ENCODE peak calls at places on chromosomes 13 and 19, in five cellular contexts. O is SK-N-SH, M is tibial artery, P is psoas muscle, E is thoracic aorta. J is an unnamed sample. For H3K4me1, the result is how much of the 10 kb centered on the place peaks cover.

GRCh38 chr13:51534075-51534817 is 50.0 kb upstream of the WDFY2 start:
- DNase-seq in P (peak), E (no peak), M (no peak), O (no peak), J (peak)

GRCh38 chr13:67076378-67076777 is 153.8 kb downstream of the PCDH9 start:
- DNase-seq in O (no peak), E (no peak), P (no peak), M (no peak), J (no peak)

GRCh38 chr13:51524846-51525566 is 59.3 kb upstream of the WDFY2 start:
- DNase-seq in E (no peak), M (no peak), P (no peak), O (no peak), J (no peak)

GRCh38 chr19:49657493-49658138 is 8.0 kb downstream of the IRF3 start:
- DNase-seq in O (no peak), M (no peak), P (no peak), E (no peak), J (no peak)

GRCh38 chr13:46378411-46378810 is 8.6 kb downstream of the RUBCNL start:
- DNase-seq in O (no peak), E (no peak), P (no peak), M (no peak), J (no peak)

GRCh38 chr19:19656451-19657396 is 6.8 kb downstream of the ATP13A1 start:
- DNase-seq in P (no peak), E (no peak), O (peak), M (no peak), J (no peak)

GRCh38 chr13:20428666-20429644 is 96.7 kb downstream of the CRYL1 start:
- DNase-seq in E (no peak), P (no peak), O (no peak), M (no peak), J (peak)

GRCh38 chr13:79491715-79492114 is 10.8 kb downstream of the NDFIP2 start:
- DNase-seq in O (no peak), E (no peak), P (no peak), M (no peak), J (peak)

GRCh38 chr13:72500851-72501250 is 226.6 kb downstream of the MZT1 start:
- DNase-seq in P (no peak), E (no peak), M (no peak), O (no peak), J (peak)

GRCh38 chr13:25882732-25883357 is 169.0 kb downstream of the SHISA2 start:
- DNase-seq in O (peak), P (no peak), E (no peak), M (no peak), J (no peak)

GRCh38 chr13:100392709-100393630 is 195.6 kb downstream of the GGACT start:
- DNase-seq in E (peak), M (peak), O (no peak), P (peak), J (peak)

GRCh38 chr13:68048802-68049359 is 818.7 kb upstream of the PCDH9 start:
- DNase-seq in P (no peak), O (no peak), M (no peak), E (no peak), J (no peak)

GRCh38 chr13:50891206-50891605 is 18.4 kb upstream of the RNASEH2B start:
- DNase-seq in P (no peak), E (no peak), O (no peak), M (no peak), J (no peak)

GRCh38 chr19:48530770-48531169 is 19.1 kb upstream of the LMTK3 start:
- DNase-seq in O (no peak), E (no peak), M (no peak), P (no peak), J (no peak)

GRCh38 chr19:33904681-33905080 is 108.0 kb downstream of the KCTD15 start:
- DNase-seq in O (peak), M (no peak), P (peak), E (no peak), J (peak)

GRCh38 chr13:112065867-112066623 is 904 bp upstream of the SOX1 start:
- DNase-seq in P (no peak), M (no peak), O (no peak), E (no peak), J (no peak)

GRCh38 chr19:38070573-38070972 is 153.4 kb downstream of the DPF1 start:
- DNase-seq in E (no peak), O (no peak), M (no peak), P (no peak), J (peak)

GRCh38 chr13:49220035-49220855 is at the start of gene MLNR:
- DNase-seq in E (no peak), M (no peak), O (peak), P (peak), J (no peak)

GRCh38 chr19:1825909-1826556 is 14.0 kb upstream of the ATP8B3 start:
- DNase-seq in P (peak), O (peak), E (no peak), M (peak), J (no peak)

GRCh38 chr13:52786747-52787146 is 47.1 kb upstream of the CNMD start:
- DNase-seq in M (no peak), O (no peak), P (no peak), E (no peak), J (no peak)

GRCh38 chr13:29791997-29792775 is 58.2 kb downstream of the UBL3 start:
- DNase-seq in E (no peak), P (no peak), M (no peak), O (no peak), J (no peak)

GRCh38 chr19:39038098-39038497 is 5.7 kb upstream of the FBXO27 start:
- DNase-seq in E (no peak), O (peak), M (no peak), P (no peak), J (no peak)

GRCh38 chr19:33377586-33378475 is 4.3 kb downstream of the CEBPG start:
- DNase-seq in M (no peak), P (no peak), E (no peak), O (no peak), J (no peak)

GRCh38 chr19:10687518-10688288 is 13.5 kb upstream of the QTRT1 start:
- DNase-seq in O (peak), E (no peak), M (no peak), P (no peak), J (no peak)

GRCh38 chr19:49335071-49335783 is at the start of gene CD37:
- DNase-seq in E (no peak), O (no peak), M (peak), P (no peak), J (no peak)

GRCh38 chr13:96243371-96243770 is 153.5 kb downstream of the HS6ST3 start:
- DNase-seq in M (no peak), O (no peak), P (no peak), E (no peak), J (no peak)

GRCh38 chr13:19266979-19267378 is 85.4 kb upstream of the TUBA3C start:
- DNase-seq in M (no peak), E (no peak), O (no peak), P (no peak), J (no peak)

GRCh38 chr13:76009491-76009890 is 373.4 kb downstream of the LMO7 start:
- DNase-seq in E (no peak), P (no peak), M (no peak), O (no peak), J (no peak)

GRCh38 chr13:101930331-101930730 is 471.5 kb downstream of the FGF14 start:
- DNase-seq in P (no peak), E (no peak), O (no peak), M (no peak), J (peak)

GRCh38 chr13:26948353-26948752 is 187.8 kb upstream of the GPR12 start:
- DNase-seq in M (no peak), O (no peak), P (no peak), E (no peak), J (no peak)

GRCh38 chr13:111168116-111168515 is 53.0 kb downstream of the ARHGEF7 start:
- DNase-seq in E (no peak), O (no peak), P (no peak), M (no peak), J (no peak)

GRCh38 chr13:20624213-20624612 is 57.3 kb downstream of the IFT88 start:
- DNase-seq in O (no peak), M (no peak), P (no peak), E (no peak), J (no peak)

GRCh38 chr13:101942535-101943157 is 459.2 kb downstream of the FGF14 start:
- DNase-seq in M (no peak), O (peak), E (no peak), P (no peak), J (no peak)

GRCh38 chr19:56866563-56866962 is 26.0 kb upstream of the PEG3 start:
- DNase-seq in M (no peak), O (peak), E (no peak), P (no peak), J (no peak)

GRCh38 chr19:45262570-45262969 is 11.5 kb downstream of the MARK4 start:
- DNase-seq in O (no peak), P (no peak), E (no peak), M (no peak), J (no peak)

GRCh38 chr19:13150919-13151604 is 851 bp downstream of the IER2 start:
- DNase-seq in E (no peak), O (no peak), M (peak), P (no peak), J (no peak)

GRCh38 chr19:41993612-41994483 is at the start of gene ATP1A3:
- DNase-seq in P (peak), M (no peak), E (no peak), O (peak), J (no peak)

GRCh38 chr13:99693812-99694211 is 192.5 kb downstream of the TM9SF2 start:
- DNase-seq in P (no peak), M (no peak), E (no peak), O (no peak), J (no peak)

GRCh38 chr19:5298502-5298901 is 42.1 kb downstream of the PTPRS start:
- DNase-seq in M (no peak), P (no peak), E (no peak), O (no peak), J (no peak)

GRCh38 chr19:5296457-5297271 is 43.9 kb downstream of the PTPRS start:
- DNase-seq in M (no peak), E (no peak), P (no peak), O (no peak), J (no peak)

GRCh38 chr19:5297272-5297669 is 43.3 kb downstream of the PTPRS start:
- DNase-seq in O (no peak), E (no peak), P (no peak), M (no peak), J (no peak)

GRCh38 chr19:5296021-5296420 is 44.6 kb downstream of the PTPRS start:
- DNase-seq in P (no peak), O (no peak), M (no peak), E (no peak), J (no peak)

GRCh38 chr19:5299137-5299536 is 41.5 kb downstream of the PTPRS start:
- DNase-seq in P (no peak), E (no peak), M (no peak), O (no peak), J (no peak)
- H3K4me1 ChIP-seq in P (under half), E (under half), M (under half), O (under half), J (under half)

DNA sequence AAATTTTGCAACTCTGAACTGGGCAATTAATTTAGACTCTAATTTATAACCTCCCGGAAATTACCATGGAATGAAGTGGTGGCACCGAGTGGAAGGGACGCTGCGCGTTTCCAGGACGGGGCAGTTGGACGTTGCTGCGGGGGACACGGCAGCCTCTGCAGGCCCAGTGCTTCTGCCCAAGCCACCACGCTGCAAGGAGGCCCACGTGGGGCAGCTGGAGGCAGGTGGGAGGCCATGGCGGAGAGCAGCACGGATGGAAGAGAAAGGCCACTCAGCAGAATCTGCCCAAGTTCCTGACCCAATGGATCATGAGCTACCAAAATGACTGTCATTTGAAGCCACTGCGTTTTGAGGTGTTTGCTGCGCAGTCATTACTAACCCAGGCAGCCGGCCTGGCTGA is 11.2 kb upstream of the ADPRHL1 start:
- DNase-seq in E (no peak), M (no peak), P (no peak), O (no peak), J (no peak)
- H3K27ac ChIP-seq in E (no peak), M (no peak), P (no peak), O (no peak), J (no peak)

DNA sequence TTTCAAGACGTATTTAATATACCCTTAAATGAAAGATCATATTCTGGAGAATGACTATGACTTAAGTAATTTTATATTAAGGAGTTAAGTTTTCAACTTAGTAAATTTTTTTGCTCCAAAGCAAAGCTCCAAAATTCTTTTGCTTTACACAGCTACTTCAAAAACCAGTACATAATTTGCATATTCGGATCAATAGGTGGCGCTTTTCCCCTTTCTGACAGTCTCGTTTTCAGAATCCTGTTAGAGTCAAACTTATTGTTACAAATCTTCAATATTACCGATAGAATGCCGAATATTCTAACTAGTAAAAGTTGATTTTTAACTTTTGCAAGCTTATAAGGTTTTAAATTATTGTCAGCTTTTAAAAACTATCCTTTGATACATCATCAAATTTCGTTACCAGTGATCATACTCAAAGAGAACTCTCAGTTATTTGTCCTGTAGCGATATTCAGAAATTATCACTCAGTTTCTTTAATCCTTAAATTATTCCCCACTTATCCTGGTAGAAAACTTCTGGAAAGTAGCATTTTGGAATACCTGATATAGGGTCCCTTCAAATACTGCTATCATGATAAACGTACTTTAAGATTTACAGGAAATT is 852.7 kb upstream of the KLHL1 start:
- DNase-seq in P (no peak), E (no peak), O (peak), M (no peak), J (no peak)
- TF ChIP-seq CTCF in P (peak), E (no peak), O (peak), M (peak), J (peak)

GRCh38 chr19:14375055-14375581 is 6.1 kb upstream of the ADGRE5 start:
- DNase-seq in O (no peak), M (no peak), P (peak), E (no peak), J (no peak)
- H3K4me1 ChIP-seq in O (under half), M (under half), P (under half), E (under half), J (under half)

GRCh38 chr13:74990992-74991391 is 491.0 kb downstream of the TBC1D4 start:
- DNase-seq in P (no peak), O (no peak), M (no peak), E (no peak), J (no peak)
- H3K27ac ChIP-seq in P (no peak), O (no peak), M (no peak), E (no peak), J (no peak)